ENCODE peak calls at places on chromosome 20, in seven cellular contexts. D is mesenchymal stem cell, H is fibroblast of gingiva, W is NCI-H1048, Q is dermis microvascular lymphatic vessel endothelial cell, X is left cardiac atrium, G is thoracic aorta. V is an unnamed sample.

GRCh38 chr20:61497029-61497627 is 245.1 kb downstream of the CDH4 start:
- DNase-seq in D (no peak), H (no peak), W (no peak), Q (no peak), X (no peak), G (no peak), V (no peak)

GRCh38 chr20:52268184-52268583 is 76.6 kb upstream of the ZFP64 start:
- DNase-seq in D (peak), H (peak), W (no peak), Q (no peak), X (no peak), G (no peak), V (no peak)

GRCh38 chr20:37243076-37243936 is 18.3 kb downstream of the GHRH start:
- DNase-seq in D (no peak), H (no peak), W (no peak), Q (no peak), X (no peak), G (no peak), V (no peak)

GRCh38 chr20:53510266-53510665 is 83.4 kb downstream of the ZNF217 start:
- DNase-seq in D (no peak), H (no peak), W (no peak), Q (no peak), X (no peak), G (no peak), V (no peak)

GRCh38 chr20:53981752-53982437 is 88.5 kb downstream of the BCAS1 start:
- DNase-seq in D (no peak), H (no peak), W (no peak), Q (no peak), X (no peak), G (no peak), V (no peak)

GRCh38 chr20:10784337-10785183 is 110.8 kb upstream of the JAG1 start:
- DNase-seq in D (peak), H (no peak), W (no peak), Q (peak), X (no peak), G (no peak), V (no peak)

GRCh38 chr20:5270608-5271007 is 46.1 kb downstream of the PROKR2 start:
- DNase-seq in D (no peak), H (no peak), W (no peak), Q (no peak), X (no peak), G (no peak), V (no peak)

GRCh38 chr20:19953606-19954005 is 63.6 kb upstream of the NAA20 start:
- DNase-seq in D (no peak), H (no peak), W (no peak), Q (no peak), X (no peak), G (no peak), V (no peak)

GRCh38 chr20:59603727-59604608 is at the start of gene PHACTR3:
- DNase-seq in D (no peak), H (no peak), W (no peak), Q (no peak), X (no peak), G (no peak), V (no peak)

GRCh38 chr20:57831992-57832585 is 122.3 kb upstream of the PMEPA1 start:
- DNase-seq in D (no peak), H (no peak), W (no peak), Q (no peak), X (no peak), G (no peak), V (no peak)

GRCh38 chr20:31652917-31653385 is 15.2 kb downstream of the COX4I2 start:
- DNase-seq in D (no peak), H (peak), W (no peak), Q (peak), X (no peak), G (no peak), V (no peak)